ENCODE peak calls at places on chromosome 16, in five cellular contexts. U is SK-N-SH, I is K562, K is HEK293T, Q is GM12878. M is an unnamed sample.
A peak's percentile ranks its signal among the peaks of the same experiment; 100 is the strongest.

GRCh38 chr16:70523013-70523620 is at the start of gene COG4:
- DNase-seq in I (peak; percentile 93), Q (peak; percentile 58), U (peak; percentile 90), K (peak; percentile 86), M (peak; percentile 83)

GRCh38 chr16:83615981-83616380 is 191.8 kb upstream of the HSBP1 start:
- DNase-seq in I (no peak), K (no peak), U (no peak), Q (no peak), M (no peak)

GRCh38 chr16:58451263-58451662 is 48.7 kb upstream of the NDRG4 start:
- DNase-seq in K (no peak), U (peak; percentile 50), I (no peak), Q (no peak), M (no peak)

GRCh38 chr16:14416184-14416583 is 213.9 kb downstream of the PARN start:
- DNase-seq in U (no peak), I (no peak), K (no peak), Q (no peak), M (no peak)

GRCh38 chr16:19559242-19559910 is 3.9 kb downstream of the VPS35L start:
- DNase-seq in U (peak; percentile 40), K (peak; percentile 22), Q (no peak), I (peak; percentile 67), M (peak; percentile 58)

GRCh38 chr16:23074423-23074822 is 74.8 kb downstream of the USP31 start:
- DNase-seq in I (no peak), K (no peak), Q (no peak), U (no peak), M (no peak)

GRCh38 chr16:19837331-19837943 is 47.2 kb downstream of the GPRC5B start:
- DNase-seq in Q (no peak), K (no peak), I (no peak), U (no peak), M (no peak)

GRCh38 chr16:79899316-79900110 is 299.0 kb upstream of the MAF start:
- DNase-seq in K (no peak), I (no peak), U (no peak), Q (no peak), M (no peak)

GRCh38 chr16:720507-720989 is 398 bp upstream of the ANTKMT start:
- DNase-seq in U (peak; percentile 89), K (no peak), I (peak; percentile 91), Q (no peak), M (no peak)

GRCh38 chr16:13795131-13795530 is 124.8 kb upstream of the ERCC4 start:
- DNase-seq in I (no peak), Q (no peak), K (no peak), U (no peak), M (no peak)

GRCh38 chr16:86991679-86992078 is 325.5 kb downstream of the C16orf95 start:
- DNase-seq in K (no peak), U (no peak), I (no peak), Q (no peak), M (no peak)

GRCh38 chr16:24580665-24581064 is 41.3 kb downstream of the RBBP6 start:
- DNase-seq in U (peak; percentile 41), K (no peak), I (no peak), Q (no peak), M (no peak)

GRCh38 chr16:27243725-27244362 is 24.7 kb downstream of the NSMCE1 start:
- DNase-seq in U (no peak), K (no peak), I (no peak), Q (no peak), M (no peak)

GRCh38 chr16:86307518-86307903 is 202.8 kb upstream of the FOXF1 start:
- DNase-seq in Q (no peak), U (no peak), I (no peak), K (no peak), M (no peak)

DNA sequence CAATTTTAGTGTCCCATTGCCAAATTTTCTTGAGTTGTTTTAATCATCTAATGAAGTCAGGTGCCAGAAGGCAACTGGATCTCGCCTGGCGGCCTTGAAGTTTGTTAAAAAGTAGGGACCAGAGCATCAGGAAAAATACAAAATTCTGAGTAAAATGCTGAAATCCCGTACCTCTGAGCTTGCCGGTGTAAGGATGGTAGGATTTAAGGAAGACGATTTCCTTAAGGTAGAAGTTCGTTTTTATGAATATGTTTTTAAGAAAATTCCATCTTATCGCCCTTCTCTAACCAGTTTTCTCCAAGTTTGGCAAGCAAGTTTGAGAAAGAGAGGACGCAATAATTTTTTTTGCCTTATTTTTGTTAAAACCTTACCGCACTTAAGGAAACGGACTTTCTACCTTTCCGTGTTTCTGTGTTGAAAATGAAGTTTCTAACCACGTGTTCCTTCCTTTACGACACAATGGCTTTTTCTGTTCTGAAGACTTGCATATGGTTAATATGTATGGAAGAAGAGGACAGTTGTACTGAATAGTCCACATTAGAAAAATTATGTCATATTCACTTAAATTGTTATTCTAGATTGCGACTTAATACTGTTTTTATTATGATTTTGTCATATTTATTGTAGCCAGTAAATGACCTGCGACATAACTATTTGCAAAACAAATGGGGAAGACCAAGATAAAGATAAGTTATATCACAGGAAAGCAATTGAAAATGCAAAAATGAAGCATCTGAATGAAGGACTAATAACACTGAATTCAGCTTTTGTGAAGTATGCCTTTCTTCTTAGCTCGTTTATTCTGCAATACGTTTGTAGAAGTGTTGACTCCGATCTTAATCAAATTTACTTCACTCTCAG is 886 bp downstream of the ATF7IP2 start:
- DNase-seq in I (no peak), Q (peak; percentile 5), U (no peak), K (no peak), M (peak; percentile 51)
- TF ChIP-seq FOXM1 in I (no peak), Q (no peak), U (no peak), K (no peak), M (no peak)

GRCh38 chr16:63061319-63061718 is 1025.1 kb upstream of the CDH8 start:
- DNase-seq in I (no peak), Q (no peak), U (no peak), K (no peak), M (no peak)
- TF ChIP-seq FOXM1 in I (no peak), Q (no peak), U (no peak), K (no peak), M (no peak)

DNA sequence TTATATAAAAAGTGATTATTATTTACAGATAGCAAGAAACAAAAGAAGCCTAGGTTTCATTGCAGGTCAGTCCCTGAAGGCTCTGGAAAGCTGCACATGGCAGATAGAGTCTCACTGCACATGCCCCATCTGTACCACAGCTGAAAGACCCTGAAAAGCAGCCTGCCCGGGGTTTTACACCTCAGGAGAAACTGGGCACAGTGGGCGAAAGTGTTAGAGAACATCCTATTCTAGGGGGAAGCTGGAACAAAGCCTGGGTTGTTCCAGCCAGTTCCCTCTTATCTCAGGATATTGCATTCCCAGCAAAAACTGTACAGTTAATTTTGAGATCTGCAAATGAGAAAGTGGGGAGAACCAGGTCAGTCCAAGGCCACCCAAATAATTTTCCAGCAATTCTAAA is 419.7 kb downstream of the CNTNAP4 start:
- DNase-seq in K (no peak), U (no peak), I (no peak), Q (no peak), M (no peak)
- TF ChIP-seq FOXM1 in K (no peak), U (no peak), I (no peak), Q (no peak), M (no peak)

DNA sequence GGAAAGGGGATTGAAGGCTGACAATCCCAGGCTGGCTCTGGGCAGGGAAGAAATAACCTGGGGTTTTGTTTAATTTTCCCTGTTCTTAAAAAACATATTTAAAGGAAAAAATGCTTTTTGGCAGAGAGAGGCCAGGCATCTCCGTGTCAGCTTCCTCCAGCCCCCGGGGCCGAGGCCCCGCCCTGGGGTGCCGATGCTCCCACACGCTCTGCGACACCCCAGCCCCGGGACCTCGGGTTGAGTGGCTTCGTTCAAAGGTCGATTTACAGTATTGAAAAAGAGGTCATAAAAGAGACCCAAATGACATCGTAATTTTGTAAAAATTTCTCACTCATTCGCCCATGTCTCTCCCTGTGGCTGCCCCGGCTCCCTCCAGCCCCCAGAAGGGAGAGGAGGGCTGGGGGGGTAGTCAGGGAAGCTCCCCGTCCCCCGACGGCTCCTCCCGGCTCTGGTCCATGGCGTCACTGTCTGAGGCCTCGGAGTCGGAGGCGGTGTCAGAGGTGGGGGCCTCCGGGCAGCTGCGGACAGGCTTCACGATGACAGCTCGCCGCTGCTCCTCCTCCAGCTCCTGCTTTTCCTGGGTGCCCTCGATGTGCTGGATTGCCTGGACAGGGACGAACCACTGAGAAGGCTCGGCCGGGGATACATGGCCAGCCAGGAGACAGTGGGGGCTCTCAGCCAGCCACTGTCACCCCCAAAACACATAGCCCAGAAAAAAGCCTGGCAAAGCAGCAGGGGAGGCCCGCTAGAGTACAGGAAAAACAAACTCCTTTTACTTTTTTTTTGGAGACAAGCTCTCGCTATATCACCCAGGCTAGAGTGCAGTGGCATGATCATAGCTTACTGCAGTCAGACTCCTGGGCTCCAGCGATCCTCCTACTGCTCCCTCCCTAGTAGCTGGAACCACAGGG is 14.9 kb downstream of the TFAP4 start:
- DNase-seq in I (no peak), K (no peak), Q (no peak), U (no peak), M (no peak)
- TF ChIP-seq FOXM1 in I (no peak), K (no peak), Q (no peak), U (no peak), M (no peak)

DNA sequence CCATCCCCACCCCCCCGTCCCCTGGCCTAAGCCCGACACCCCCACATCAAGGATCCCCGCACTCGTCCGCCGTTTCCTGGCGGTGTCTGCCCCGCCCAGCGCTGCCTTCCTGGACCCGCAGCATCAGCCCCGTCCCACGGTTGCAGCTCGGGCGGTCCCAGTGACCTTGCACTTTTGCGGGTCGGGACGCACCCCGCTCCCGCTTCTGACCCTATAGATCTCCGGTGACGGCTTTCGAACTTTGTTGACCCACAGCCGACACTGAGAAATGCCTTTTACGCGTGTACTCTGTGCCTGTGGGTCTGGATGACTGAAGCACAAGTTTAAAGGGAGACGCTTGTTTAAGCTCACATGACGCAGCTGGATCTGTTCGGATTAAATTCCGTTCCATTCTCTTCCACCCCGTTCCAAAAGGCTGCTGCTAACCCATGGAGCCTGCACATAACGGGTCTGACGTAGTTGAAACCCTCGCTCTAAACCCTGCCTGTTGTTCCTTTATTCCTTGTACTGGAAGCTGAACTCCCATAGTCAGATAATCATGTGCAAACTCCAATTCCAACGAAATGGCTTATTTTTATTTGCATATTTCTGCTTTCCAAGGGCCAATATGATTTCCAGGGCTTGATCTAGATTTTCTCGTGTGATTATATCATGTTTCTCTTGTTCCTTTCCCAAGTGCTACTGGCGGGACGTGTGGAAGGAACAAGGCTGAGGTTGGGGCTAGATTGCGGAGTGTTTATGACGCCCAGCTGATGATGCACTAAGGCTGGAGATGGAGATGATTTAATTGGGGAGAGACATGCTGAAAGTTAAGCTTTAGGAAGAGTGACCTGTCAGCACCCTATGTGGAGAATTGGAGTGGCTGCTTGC is 834 bp downstream of the FLYWCH1 start:
- DNase-seq in I (peak; percentile 57), U (peak; percentile 47), K (no peak), Q (no peak), M (peak; percentile 6)
- TF ChIP-seq FOXM1 in I (no peak), U (no peak), K (no peak), Q (no peak), M (no peak)